ENCODE peak calls at places on chromosomes 16 and 17, in six cellular contexts. Z is prostate gland; X is stomach; S is Caco-2; E is CD8-positive, alpha-beta memory T cell; I is PC-9. V is an unnamed sample. For H3K36me3 and H3K9me3, the result is how much of the 10 kb centered on the place peaks cover.

GRCh38 chr16:53892155-53892554 is 188.2 kb downstream of the FTO start:
- DNase-seq in Z (peak), X (peak), S (peak), E (peak), I (no peak), V (peak)

GRCh38 chr17:50187741-50188520 is 13.5 kb downstream of the COL1A1 start:
- DNase-seq in Z (no peak), X (no peak), S (no peak), E (no peak), I (no peak), V (no peak)

GRCh38 chr16:75377971-75378386 is 55.3 kb downstream of the CFDP1 start:
- DNase-seq in Z (peak), X (no peak), S (no peak), E (no peak), I (peak), V (peak)

GRCh38 chr16:87348616-87349157 is 31.5 kb upstream of the C16orf95 start:
- DNase-seq in Z (no peak), X (no peak), S (no peak), E (no peak), I (no peak), V (no peak)

GRCh38 chr16:11582157-11582814 is 4.4 kb downstream of the LITAF start:
- DNase-seq in Z (no peak), X (no peak), S (no peak), E (no peak), I (no peak), V (no peak)

GRCh38 chr16:35906440-35906839 is 2447.0 kb downstream of the TP53TG3F start:
- DNase-seq in Z (no peak), X (no peak), S (no peak), E (no peak), I (no peak), V (no peak)

GRCh38 chr17:35969558-35970442 is 11.5 kb downstream of the CCL16 start:
- DNase-seq in Z (peak), X (peak), S (peak), E (peak), I (no peak), V (peak)

GRCh38 chr16:1776991-1777374 is 4.0 kb upstream of the MRPS34 start:
- DNase-seq in Z (no peak), X (no peak), S (no peak), E (no peak), I (no peak), V (no peak)

GRCh38 chr17:35314415-35315216 is 58.8 kb downstream of the SLFN11 start:
- DNase-seq in Z (no peak), X (no peak), S (no peak), E (no peak), I (no peak), V (no peak)

GRCh38 chr17:56292628-56293027 is 139.4 kb downstream of the ANKFN1 start:
- DNase-seq in Z (no peak), X (no peak), S (no peak), E (no peak), I (no peak), V (peak)

GRCh38 chr16:82660966-82661365 is 34.2 kb downstream of the CDH13 start:
- DNase-seq in Z (no peak), X (no peak), S (no peak), E (no peak), I (no peak), V (no peak)

GRCh38 chr16:57137043-57137442 is 44.7 kb downstream of the CPNE2 start:
- DNase-seq in Z (no peak), X (no peak), S (no peak), E (no peak), I (no peak), V (no peak)

GRCh38 chr16:87855852-87856715 is 13.2 kb downstream of the SLC7A5 start:
- DNase-seq in Z (peak), X (peak), S (no peak), E (peak), I (no peak), V (no peak)

GRCh38 chr16:85356157-85356556 is 243.9 kb upstream of the CIBAR2 start:
- DNase-seq in Z (no peak), X (no peak), S (no peak), E (no peak), I (no peak), V (no peak)

GRCh38 chr17:61997649-61998048 is 67.4 kb downstream of the MED13 start:
- DNase-seq in Z (peak), X (no peak), S (no peak), E (no peak), I (no peak), V (no peak)

GRCh38 chr17:58329035-58329807 is 626 bp upstream of the TSPOAP1 start:
- DNase-seq in Z (no peak), X (peak), S (no peak), E (peak), I (no peak), V (no peak)

GRCh38 chr17:31588512-31588911 is 197.0 kb downstream of the RAB11FIP4 start:
- DNase-seq in Z (no peak), X (no peak), S (no peak), E (no peak), I (no peak), V (no peak)

GRCh38 chr17:58192612-58193011 is at the start of gene EPX:
- DNase-seq in Z (no peak), X (no peak), S (no peak), E (no peak), I (peak), V (no peak)

GRCh38 chr16:59633996-59634579 is 900.0 kb upstream of the GOT2 start:
- DNase-seq in Z (no peak), X (no peak), S (no peak), E (no peak), I (no peak), V (peak)

GRCh38 chr17:50679008-50679544 is 28.6 kb downstream of the ANKRD40 start:
- DNase-seq in Z (no peak), X (no peak), S (no peak), E (no peak), I (no peak), V (no peak)

GRCh38 chr16:57623251-57624043 is 5.0 kb upstream of the ADGRG1 start:
- DNase-seq in Z (peak), X (peak), S (no peak), E (no peak), I (peak), V (peak)

GRCh38 chr16:70364399-70364798 is 17.7 kb downstream of the DDX19A start:
- DNase-seq in Z (no peak), X (no peak), S (no peak), E (no peak), I (no peak), V (no peak)

GRCh38 chr16:58020628-58021521 is 4.7 kb upstream of the MMP15 start:
- DNase-seq in Z (peak), X (peak), S (peak), E (peak), I (no peak), V (peak)

GRCh38 chr17:32276217-32276616 is 10.6 kb downstream of the RHBDL3 start:
- DNase-seq in Z (no peak), X (no peak), S (no peak), E (no peak), I (no peak), V (peak)

GRCh38 chr16:48613061-48613957 is 3.3 kb upstream of the N4BP1 start:
- DNase-seq in Z (no peak), X (peak), S (peak), E (peak), I (peak), V (no peak)

GRCh38 chr17:5437721-5438317 is 1.1 kb downstream of the C1QBP start:
- DNase-seq in Z (no peak), X (no peak), S (no peak), E (no peak), I (peak), V (no peak)

GRCh38 chr16:57479422-57480126 is 6.7 kb downstream of the DOK4 start:
- DNase-seq in Z (no peak), X (peak), S (peak), E (no peak), I (no peak), V (no peak)

GRCh38 chr16:2250652-2251280 is 621 bp downstream of the ECI1 start:
- DNase-seq in Z (no peak), X (peak), S (no peak), E (no peak), I (peak), V (peak)

GRCh38 chr17:33511670-33512069 is 218.6 kb upstream of the ASIC2 start:
- DNase-seq in Z (no peak), X (no peak), S (no peak), E (no peak), I (no peak), V (no peak)

GRCh38 chr16:50697421-50697715 is 4.0 kb downstream of the NOD2 start:
- DNase-seq in Z (no peak), X (no peak), S (no peak), E (no peak), I (no peak), V (no peak)

GRCh38 chr16:50699345-50700159 is 6.1 kb downstream of the NOD2 start:
- DNase-seq in Z (no peak), X (no peak), S (no peak), E (no peak), I (peak), V (no peak)

GRCh38 chr16:50696126-50696525 is 2.7 kb downstream of the NOD2 start:
- DNase-seq in Z (no peak), X (no peak), S (peak), E (no peak), I (no peak), V (no peak)

GRCh38 chr16:50696575-50697420 is 3.4 kb downstream of the NOD2 start:
- DNase-seq in Z (peak), X (peak), S (peak), E (peak), I (peak), V (peak)

GRCh38 chr16:50697881-50698767 is 4.7 kb downstream of the NOD2 start:
- DNase-seq in Z (peak), X (peak), S (peak), E (peak), I (no peak), V (no peak)
- H3K4me3 ChIP-seq in Z (peak), X (peak), S (no peak), E (peak), I (no peak), V (no peak)

GRCh38 chr17:47819475-47819874 is 2.1 kb downstream of the OSBPL7 start:
- DNase-seq in Z (no peak), X (no peak), S (peak), E (no peak), I (no peak), V (no peak)
- H3K36me3 ChIP-seq in Z (under half), X (half or more), S (under half), E (under half), I (under half), V (under half)

GRCh38 chr16:71443714-71444113 is 1.9 kb upstream of the TLE7 start:
- DNase-seq in Z (no peak), X (no peak), S (no peak), E (no peak), I (no peak), V (no peak)

GRCh38 chr16:71453051-71453450 is 9.0 kb downstream of the ZNF23 start:
- DNase-seq in Z (no peak), X (no peak), S (no peak), E (no peak), I (no peak), V (no peak)

GRCh38 chr16:71448274-71448866 is 6.5 kb upstream of the TLE7 start:
- DNase-seq in Z (no peak), X (no peak), S (no peak), E (no peak), I (no peak), V (no peak)

GRCh38 chr16:71449020-71449419 is 7.2 kb upstream of the TLE7 start:
- DNase-seq in Z (no peak), X (no peak), S (no peak), E (no peak), I (no peak), V (no peak)
- H3K9me3 ChIP-seq in Z (under half), X (half or more), S (under half), E (under half), I (half or more), V (under half)

DNA sequence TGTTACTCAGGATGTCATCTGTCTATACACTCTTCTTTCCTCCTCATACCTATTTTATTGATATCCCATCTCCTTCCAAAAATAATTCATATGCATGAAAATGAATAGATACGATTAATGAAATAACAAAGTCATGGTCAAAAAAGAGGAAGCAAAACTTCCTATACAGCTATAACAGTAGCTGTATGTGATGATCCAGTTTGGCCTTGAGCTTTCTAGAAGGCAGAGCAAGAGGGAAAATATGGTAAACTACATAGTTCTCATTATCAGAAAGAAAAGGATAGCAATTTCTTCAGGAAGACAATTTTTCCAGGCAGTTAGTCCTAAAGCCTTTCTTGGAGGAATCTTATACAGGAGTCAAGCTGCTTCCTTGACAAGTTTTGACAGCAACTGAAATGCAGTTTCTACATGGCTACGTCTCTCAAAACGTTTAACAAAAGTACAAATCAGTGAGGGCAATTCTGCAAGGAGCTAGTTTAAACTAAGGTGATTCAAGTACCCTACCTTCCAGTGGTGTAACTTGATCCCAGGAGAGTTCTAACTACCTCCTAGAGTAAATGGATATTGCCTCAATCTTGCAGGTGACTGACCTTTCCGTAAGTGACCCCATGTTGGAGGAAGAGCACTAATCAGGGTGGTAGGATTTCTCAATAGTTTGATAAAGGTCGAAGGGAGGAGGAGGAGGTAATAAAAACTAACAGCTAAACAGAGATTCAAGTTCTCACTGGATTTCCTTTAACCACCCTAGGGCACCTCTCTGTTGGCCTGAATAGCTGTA is 1.0 kb downstream of the SPAG5 start:
- DNase-seq in Z (no peak), X (no peak), S (no peak), E (no peak), I (peak), V (no peak)
- H3K4me3 ChIP-seq in Z (no peak), X (peak), S (peak), E (peak), I (peak), V (peak)

V was measured in MG63.